ENCODE peak calls at places on chromosomes 2 and 18, in seven cellular contexts. X, D, G, K, Z, P and C are unnamed samples.

GRCh38 chr2:218263817-218264611 is 3.2 kb downstream of the GPBAR1 start:
- DNase-seq in Z (no peak), P (no peak), X (no peak), G (no peak), K (no peak), D (no peak), C (no peak)

GRCh38 chr2:46866770-46867246 is 48.8 kb downstream of the MCFD2 start:
- DNase-seq in G (peak; percentile 53), Z (no peak), K (no peak), X (no peak), P (peak; percentile 76), D (no peak), C (no peak)

GRCh38 chr18:45958730-45959129 is 8.4 kb downstream of the EPG5 start:
- DNase-seq in Z (no peak), G (no peak), X (no peak), K (no peak), P (no peak), D (no peak), C (no peak)

GRCh38 chr18:42310956-42311355 is 355.9 kb downstream of the PIK3C3 start:
- DNase-seq in D (no peak), G (no peak), Z (no peak), P (no peak), K (peak; percentile 90), X (no peak), C (no peak)

GRCh38 chr2:120445431-120446143 is 99.7 kb downstream of the INHBB start:
- DNase-seq in P (no peak), X (no peak), K (peak; percentile 54), Z (no peak), G (no peak), D (peak; percentile 10), C (peak; percentile 30)

GRCh38 chr2:128362889-128363228 is 44.2 kb upstream of the HS6ST1 start:
- DNase-seq in Z (no peak), D (no peak), X (no peak), K (no peak), G (peak; percentile 55), P (peak; percentile 38), C (no peak)

GRCh38 chr2:238059505-238059904 is 1.3 kb upstream of the SCLY start:
- DNase-seq in X (no peak), G (no peak), Z (no peak), D (no peak), K (no peak), P (no peak), C (no peak)

GRCh38 chr2:201466050-201466660 is 14.6 kb downstream of the STRADB start:
- DNase-seq in D (no peak), X (no peak), K (peak; percentile 51), P (no peak), G (peak; percentile 66), Z (no peak), C (no peak)

GRCh38 chr2:158487419-158487818 is 30.7 kb downstream of the PKP4 start:
- DNase-seq in Z (no peak), G (no peak), X (no peak), D (no peak), P (no peak), K (peak; percentile 34), C (no peak)